ENCODE peak calls at places on chromosomes 6 and 20, in four cellular contexts. One of them, this sample, is unnamed.

GRCh38 chr20:4102381-4102780 is 87.0 kb upstream of the RNF24 start:
- DNase-seq in SJCRH30: peak; percentile 87
- DNase-seq in GM03348: no peak
- DNase-seq in glomerular endothelial cell: no peak
- DNase-seq in this sample: no peak

GRCh38 chr6:39114395-39114706 is 635 bp downstream of the SAYSD1 start:
- DNase-seq in SJCRH30: no peak
- DNase-seq in GM03348: no peak
- DNase-seq in glomerular endothelial cell: no peak
- DNase-seq in this sample: peak; percentile 66

GRCh38 chr6:100372326-100372725 is 92.4 kb downstream of the SIM1 start:
- DNase-seq in SJCRH30: no peak
- DNase-seq in GM03348: no peak
- DNase-seq in glomerular endothelial cell: no peak
- DNase-seq in this sample: no peak

GRCh38 chr6:42264852-42265390 is 47.3 kb upstream of the MRPS10 start:
- DNase-seq in SJCRH30: no peak
- DNase-seq in GM03348: no peak
- DNase-seq in glomerular endothelial cell: no peak
- DNase-seq in this sample: no peak

GRCh38 chr6:156971153-156971882 is 194.1 kb downstream of the ARID1B start:
- DNase-seq in SJCRH30: no peak
- DNase-seq in GM03348: no peak
- DNase-seq in glomerular endothelial cell: no peak
- DNase-seq in this sample: no peak

GRCh38 chr6:10425973-10426780 is 11.3 kb upstream of the TFAP2A start:
- DNase-seq in SJCRH30: no peak
- DNase-seq in GM03348: peak; percentile 79
- DNase-seq in glomerular endothelial cell: no peak
- DNase-seq in this sample: peak; percentile 64

GRCh38 chr6:100730001-100730400 is 151.1 kb downstream of the ASCC3 start:
- DNase-seq in SJCRH30: peak; percentile 57
- DNase-seq in GM03348: no peak
- DNase-seq in glomerular endothelial cell: no peak
- DNase-seq in this sample: no peak

GRCh38 chr20:50369225-50370035 is 140.8 kb upstream of the PTPN1 start:
- DNase-seq in SJCRH30: peak; percentile 52
- DNase-seq in GM03348: no peak
- DNase-seq in glomerular endothelial cell: no peak
- DNase-seq in this sample: no peak

This sample was measured in NCI-H748 treated with DMSO at 0.1 percent for 48 hours.